ENCODE peak calls at places on chromosomes 12 and 14, in seven cellular contexts. S, D, E, A, C, U and B are unnamed samples.

GRCh38 chr12:118055144-118055557 is 5.8 kb downstream of the WSB2 start:
- DNase-seq in S (peak), D (peak), U (no peak), A (peak), C (peak), E (peak), B (peak)

GRCh38 chr12:23093488-23093887 is 468.5 kb downstream of the ETNK1 start:
- DNase-seq in A (no peak), U (peak), E (peak), D (no peak), S (no peak), C (no peak), B (no peak)

GRCh38 chr12:20646239-20646827 is 48.8 kb upstream of the SLCO1C1 start:
- DNase-seq in U (peak), C (peak), D (no peak), E (peak), A (peak), S (peak), B (no peak)

GRCh38 chr14:35331605-35332516 is 39.7 kb downstream of the PSMA6 start:
- DNase-seq in U (peak), S (peak), A (peak), D (no peak), C (no peak), E (peak), B (peak)

GRCh38 chr12:95820096-95820703 is 29.6 kb upstream of the NTN4 start:
- DNase-seq in D (no peak), U (peak), C (peak), E (peak), A (peak), S (peak), B (no peak)

GRCh38 chr12:68158427-68158826 is 1.1 kb downstream of the IFNG start:
- DNase-seq in E (no peak), C (peak), S (peak), D (no peak), U (no peak), A (peak), B (no peak)

GRCh38 chr12:54364413-54364812 is at the start of gene GPR84:
- DNase-seq in U (no peak), S (no peak), A (no peak), C (no peak), D (no peak), E (no peak), B (no peak)

GRCh38 chr12:106248849-106249371 is 1.1 kb upstream of the CKAP4 start:
- DNase-seq in S (peak), D (no peak), E (peak), A (peak), C (no peak), U (peak), B (peak)

GRCh38 chr14:101839236-101839635 is 77.7 kb downstream of the PPP2R5C start:
- DNase-seq in U (no peak), S (no peak), A (no peak), E (no peak), D (no peak), C (no peak), B (no peak)

GRCh38 chr12:13882176-13882575 is 99.2 kb downstream of the GRIN2B start:
- DNase-seq in S (no peak), A (no peak), E (no peak), C (no peak), U (no peak), D (no peak), B (no peak)

GRCh38 chr14:94356379-94357056 is 31.9 kb downstream of the SERPINA1 start:
- DNase-seq in S (peak), A (no peak), D (peak), U (no peak), C (no peak), E (no peak), B (no peak)

GRCh38 chr14:71403673-71404072 is 496.4 kb downstream of the PCNX1 start:
- DNase-seq in C (no peak), D (no peak), U (peak), E (peak), S (peak), A (peak), B (no peak)

GRCh38 chr12:7959278-7960063 is 23.5 kb upstream of the SLC2A3 start:
- DNase-seq in C (peak), D (peak), A (peak), S (peak), U (no peak), E (no peak), B (peak)

GRCh38 chr12:1083888-1084262 is 92.9 kb downstream of the ERC1 start:
- DNase-seq in D (no peak), A (peak), S (peak), C (no peak), E (peak), U (peak), B (no peak)

GRCh38 chr12:67721216-67721615 is 72.7 kb downstream of the DYRK2 start:
- DNase-seq in S (no peak), C (no peak), A (peak), D (no peak), E (no peak), U (no peak), B (peak)

GRCh38 chr14:23118506-23119361 is at the start of gene CEBPE:
- DNase-seq in D (no peak), C (no peak), E (no peak), A (no peak), S (no peak), U (no peak), B (no peak)

GRCh38 chr12:24499151-24500146 is 449.5 kb downstream of the BCAT1 start:
- DNase-seq in A (peak), E (peak), S (peak), D (no peak), C (no peak), U (peak), B (no peak)

GRCh38 chr14:22081352-22081751 is 407.7 kb upstream of the OR4E1 start:
- DNase-seq in C (no peak), D (no peak), S (no peak), U (no peak), E (no peak), A (no peak), B (no peak)

GRCh38 chr12:50050410-50051280 is 6.8 kb upstream of the ASIC1 start:
- DNase-seq in U (peak), D (peak), S (peak), C (peak), A (peak), E (peak), B (peak)

GRCh38 chr12:130138478-130138877 is 23.8 kb upstream of the FZD10 start:
- DNase-seq in A (no peak), D (no peak), S (no peak), E (no peak), C (no peak), U (no peak), B (peak)
- H3K27ac ChIP-seq in A (no peak), D (no peak), S (no peak), E (no peak), C (no peak), U (no peak), B (no peak)

DNA sequence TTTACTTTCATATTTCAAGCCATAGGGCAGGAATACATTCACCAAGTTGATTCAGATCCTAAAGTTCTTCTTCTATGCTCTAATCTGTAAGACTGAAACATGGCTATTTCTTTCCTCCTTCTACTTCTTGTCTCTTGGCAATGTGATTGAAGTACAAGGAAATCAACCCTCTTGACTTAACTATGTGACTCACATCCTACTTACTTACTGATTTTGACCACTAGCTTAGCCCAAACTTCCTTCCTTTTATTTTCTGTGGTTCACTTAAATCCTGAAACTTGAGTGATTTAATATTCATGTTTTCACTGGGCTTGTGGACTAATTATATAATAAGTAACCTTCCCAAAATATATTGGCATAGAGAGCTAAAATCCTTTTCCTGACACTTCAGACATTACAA is 111.2 kb upstream of the NOVA1 start:
- DNase-seq in E (no peak), D (no peak), S (no peak), A (peak), C (no peak), U (peak), B (no peak)
- H3K9ac ChIP-seq in E (no peak), D (no peak), S (no peak), A (peak), C (no peak), U (no peak), B (no peak)

DNA sequence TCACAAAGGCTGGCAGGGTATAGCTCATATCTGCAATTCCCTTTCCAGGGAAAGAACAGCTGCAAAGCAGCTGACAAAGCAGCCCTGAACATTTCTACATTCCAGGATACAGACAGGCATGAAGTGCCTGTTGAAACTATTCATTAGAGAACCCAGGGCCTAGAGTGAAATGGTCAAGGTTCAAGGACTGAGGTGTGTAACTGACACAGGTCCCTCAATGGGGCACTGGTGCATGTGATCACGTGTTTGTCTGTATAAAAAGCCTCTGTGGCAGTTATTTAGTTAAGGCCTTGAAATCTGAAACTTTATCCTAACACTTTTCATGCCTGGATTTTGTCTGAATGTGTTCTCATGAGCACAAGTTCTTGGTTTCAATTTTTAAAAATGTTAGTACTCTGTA is 47.1 kb downstream of the GIT2 start:
- DNase-seq in E (peak), C (no peak), A (peak), S (peak), D (no peak), U (peak), B (no peak)
- H3K27ac ChIP-seq in E (peak), C (no peak), A (peak), S (no peak), D (no peak), U (peak), B (peak)

DNA sequence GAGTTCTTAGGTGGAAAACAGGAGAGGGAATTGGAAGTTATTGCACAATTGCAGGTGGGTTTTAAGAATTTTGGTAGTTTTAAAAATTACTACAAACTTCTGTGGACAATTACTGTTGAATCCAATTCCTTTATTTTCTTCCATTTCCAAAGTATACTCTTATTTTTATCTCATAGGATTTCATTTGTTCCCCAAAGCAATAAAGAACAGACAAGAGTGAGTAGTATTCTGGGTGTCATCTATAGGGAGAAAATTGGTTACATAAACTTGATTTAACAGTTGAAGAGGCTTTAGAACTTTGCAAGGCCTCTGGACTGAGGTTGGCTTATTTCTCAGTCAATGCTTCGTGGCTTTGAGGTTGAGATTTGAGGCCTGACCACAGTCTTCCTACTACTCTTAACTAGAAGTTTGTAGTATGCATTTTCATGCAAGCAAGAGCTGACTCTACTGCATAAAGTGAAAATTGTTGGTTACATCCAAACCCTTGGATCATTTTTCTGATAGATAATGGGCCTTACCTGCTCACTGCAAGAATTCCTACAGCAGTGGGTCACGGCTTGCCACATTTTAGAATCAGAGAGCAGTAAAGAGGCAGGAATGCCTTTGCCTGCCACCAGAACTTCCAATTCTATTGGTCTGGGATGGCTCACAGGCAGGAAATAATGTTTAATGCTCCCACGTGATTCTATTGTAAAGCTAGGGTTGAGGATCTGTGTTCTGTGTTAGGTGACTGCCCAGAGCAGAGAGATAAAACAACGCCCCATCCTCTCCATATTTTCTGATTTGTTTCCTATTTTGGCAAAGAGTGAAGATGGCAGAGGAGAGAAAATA is 270.5 kb downstream of the TTC6 start:
- DNase-seq in D (no peak), C (no peak), A (peak), U (peak), S (no peak), E (no peak), B (no peak)
- H3K9ac ChIP-seq in D (no peak), C (no peak), A (no peak), U (no peak), S (no peak), E (no peak), B (no peak)

GRCh38 chr12:127052491-127053232 is 1214.3 kb upstream of the TMEM132C start:
- DNase-seq in D (no peak), A (no peak), C (no peak), E (peak), S (no peak), U (peak), B (no peak)
- H3K27ac ChIP-seq in D (no peak), A (no peak), C (no peak), E (no peak), S (no peak), U (no peak), B (no peak)